ENCODE peak calls at places on chromosomes 3 and 15, in six cellular contexts. E is esophagus squamous epithelium, Q is left ventricle myocardium inferior, V is IMR-90, F is lung, N is spleen. J is an unnamed sample.

GRCh38 chr3:32595318-32595717 is 24.7 kb upstream of the DYNC1LI1 start:
- DNase-seq in E (no peak), Q (no peak), N (no peak), F (no peak), V (no peak), J (no peak)

GRCh38 chr3:127740136-127740915 is 67.6 kb downstream of the ABTB1 start:
- DNase-seq in V (no peak), E (no peak), N (peak; percentile 50), F (no peak), Q (no peak), J (no peak)

GRCh38 chr3:160641675-160642330 is 35.2 kb upstream of the ARL14 start:
- DNase-seq in V (peak; percentile 8), E (no peak), Q (no peak), F (no peak), N (no peak), J (peak; percentile 42)

GRCh38 chr15:60079210-60079609 is 75.1 kb downstream of the FOXB1 start:
- DNase-seq in Q (no peak), E (no peak), N (no peak), V (no peak), F (no peak), J (no peak)

GRCh38 chr15:100328796-100329195 is 13.0 kb downstream of the ADAMTS17 start:
- DNase-seq in V (no peak), E (no peak), Q (no peak), F (no peak), N (no peak), J (no peak)

GRCh38 chr3:13144163-13145023 is 71.2 kb upstream of the IQSEC1 start:
- DNase-seq in F (no peak), Q (no peak), N (peak; percentile 52), V (no peak), E (no peak), J (no peak)

GRCh38 chr3:87247086-87247781 is 20.1 kb downstream of the CHMP2B start:
- DNase-seq in E (no peak), V (no peak), F (no peak), Q (no peak), N (no peak), J (no peak)

GRCh38 chr3:38204599-38205471 is 39.5 kb downstream of the OXSR1 start:
- DNase-seq in V (no peak), N (no peak), E (no peak), F (no peak), Q (no peak), J (no peak)

GRCh38 chr15:81480645-81481053 is 106.6 kb upstream of the TMC3 start:
- DNase-seq in E (no peak), Q (no peak), F (no peak), V (peak; percentile 69), N (no peak), J (peak; percentile 17)

GRCh38 chr15:57385923-57386390 is 9.7 kb downstream of the CGNL1 start:
- DNase-seq in V (no peak), N (no peak), E (no peak), Q (no peak), F (no peak), J (no peak)
- H3K4me1 ChIP-seq in V (peaks cover 3% of the 10 kb centered on the region), N (no peaks in the 10 kb centered on the region), E (no peaks in the 10 kb centered on the region), Q (peaks cover 44% of the 10 kb centered on the region), F (peaks cover 10% of the 10 kb centered on the region), J (peaks cover 16% of the 10 kb centered on the region)

DNA sequence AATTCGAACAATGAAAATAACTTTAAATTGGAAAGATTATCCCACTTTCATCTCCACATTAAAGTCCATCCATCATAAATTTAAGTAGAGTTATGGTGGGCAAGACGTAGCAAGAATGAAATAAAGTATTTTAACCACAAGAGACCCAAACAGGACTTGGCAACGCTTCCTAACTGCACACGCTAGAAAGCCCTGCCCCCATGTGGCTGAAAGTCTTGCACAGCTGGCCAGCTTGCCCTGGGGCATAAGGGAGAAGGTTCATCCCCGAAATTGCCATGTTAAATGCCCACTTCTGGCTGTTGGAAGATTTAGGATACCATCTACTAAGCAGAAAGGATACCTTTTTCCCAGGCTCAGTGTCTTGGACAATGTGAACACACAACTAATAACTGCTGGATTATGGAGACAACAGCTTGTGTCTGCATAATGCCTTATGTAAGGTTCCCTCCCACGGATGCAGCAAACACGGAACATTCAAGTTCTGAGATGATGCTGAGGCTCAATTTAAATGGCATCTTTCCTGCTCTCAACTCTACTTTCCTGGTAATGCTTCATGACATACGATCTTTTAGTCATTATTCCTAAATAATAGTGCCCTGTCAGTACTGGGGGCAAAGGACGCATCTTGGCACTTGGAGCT is 116.6 kb upstream of the TJP1 start:
- DNase-seq in Q (no peak), F (no peak), E (no peak), V (peak; percentile 37), N (no peak), J (no peak)
- TF ChIP-seq CTCF in Q (peak; percentile 50), F (no peak), E (no peak), V (peak; percentile 25), N (no peak), J (peak; percentile 25)

DNA sequence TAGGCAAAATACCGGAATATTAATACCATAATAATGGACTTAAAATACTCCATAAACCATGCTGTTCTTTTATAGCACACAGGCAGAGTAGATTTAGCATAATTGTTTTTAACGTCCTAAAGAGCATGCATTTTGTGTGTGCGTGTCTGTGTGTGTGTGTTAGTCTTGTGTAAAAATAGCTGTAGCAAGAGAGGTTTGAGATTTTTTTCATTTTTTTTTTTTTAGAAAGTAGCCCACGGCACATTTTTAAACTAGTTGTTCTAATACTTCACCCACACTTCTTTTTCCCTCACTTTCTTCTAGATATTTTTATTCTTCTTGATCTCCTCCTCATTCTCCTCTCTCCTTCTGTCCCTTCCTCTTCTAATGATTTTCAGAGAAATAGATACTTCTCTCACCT is 7.5 kb upstream of the ST3GAL6 start:
- DNase-seq in N (no peak), V (no peak), E (no peak), Q (no peak), F (no peak), J (no peak)
- H3K4me1 ChIP-seq in N (no peaks in the 10 kb centered on the region), V (no peaks in the 10 kb centered on the region), E (no peaks in the 10 kb centered on the region), Q (peaks cover 79% of the 10 kb centered on the region), F (peaks cover 2% of the 10 kb centered on the region), J (no peaks in the 10 kb centered on the region)

DNA sequence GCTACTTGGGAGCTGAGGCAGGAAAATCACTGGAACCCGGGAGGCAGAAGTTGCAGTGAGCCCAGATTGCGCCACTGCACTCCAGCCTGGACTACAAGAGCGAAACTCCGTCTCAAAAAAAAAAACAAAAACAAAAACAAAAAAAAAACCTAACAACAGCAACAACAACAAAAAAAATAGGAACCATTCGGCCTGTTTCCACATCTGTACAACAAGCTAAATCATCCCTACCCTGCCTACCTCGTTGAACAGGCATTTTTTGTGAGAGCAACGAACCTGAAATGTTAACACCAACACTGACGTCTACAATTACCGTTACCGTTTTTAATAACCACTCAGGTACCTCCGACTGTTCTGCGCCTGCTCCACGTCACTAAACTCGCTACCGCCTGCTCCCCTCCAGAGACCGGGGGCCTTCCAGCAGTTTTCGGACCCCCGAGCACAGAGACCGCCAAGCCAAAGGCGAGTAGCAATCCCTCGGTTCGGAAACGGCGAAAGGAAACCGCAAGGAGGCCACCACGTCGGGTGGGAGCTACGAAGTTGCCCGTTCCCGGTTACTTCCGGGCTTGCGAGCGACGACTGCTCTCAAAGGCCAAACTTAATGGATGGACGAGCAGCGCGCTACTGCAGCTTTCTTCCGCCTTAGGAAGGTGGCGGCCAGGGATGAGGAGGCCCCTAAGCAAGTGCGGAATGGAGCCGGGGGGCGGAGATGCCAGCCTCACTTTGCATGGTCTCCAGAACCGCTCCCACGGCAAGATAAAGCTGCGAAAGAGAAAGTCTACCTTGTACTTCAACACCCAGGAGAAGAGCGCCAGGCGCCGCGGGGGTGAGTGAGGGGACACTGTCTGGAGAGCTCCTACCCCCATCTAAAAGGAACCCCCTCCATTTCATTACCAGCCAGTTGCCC is at the start of the genes PIGB and PIGBOS1:
- DNase-seq in V (peak; percentile 89), Q (peak; percentile 85), F (peak; percentile 85), N (peak; percentile 96), E (peak; percentile 51), J (peak; percentile 81)
- TF ChIP-seq CTCF in V (peak; percentile 15), Q (peak; percentile 34), F (no peak), N (no peak), E (no peak), J (no peak)

GRCh38 chr3:188946837-188947236 is 224.9 kb upstream of the TPRG1 start:
- DNase-seq in V (no peak), F (no peak), Q (no peak), E (no peak), N (no peak), J (peak; percentile 68)

GRCh38 chr3:188941103-188941502 is 230.7 kb upstream of the TPRG1 start:
- DNase-seq in V (no peak), E (no peak), F (no peak), Q (no peak), N (no peak), J (no peak)

GRCh38 chr3:188943591-188943990 is 228.2 kb upstream of the TPRG1 start:
- DNase-seq in N (no peak), Q (no peak), V (peak; percentile 13), E (no peak), F (no peak), J (no peak)

GRCh38 chr3:188946351-188946750 is 225.4 kb upstream of the TPRG1 start:
- DNase-seq in N (no peak), E (no peak), V (no peak), F (no peak), Q (no peak), J (no peak)

DNA sequence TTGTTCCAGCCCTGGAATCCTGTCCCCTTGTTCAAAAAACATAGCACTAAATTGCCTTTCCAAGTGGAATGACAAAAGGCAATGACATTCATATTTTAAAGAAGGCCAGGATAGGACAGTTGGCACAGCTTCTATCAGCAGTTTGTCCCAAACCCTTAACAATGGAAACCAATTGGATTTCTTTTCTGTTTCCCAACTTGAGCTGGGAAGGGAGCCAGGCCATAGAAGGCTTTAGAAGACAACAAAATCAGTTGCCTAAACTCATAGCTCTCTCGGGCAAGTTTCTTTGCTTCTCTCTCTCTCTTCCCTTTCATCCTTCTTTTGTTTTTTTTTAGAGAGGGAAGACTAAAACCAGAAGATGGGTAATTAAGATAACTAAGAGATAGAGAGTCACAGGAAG is 227.7 kb upstream of the TPRG1 start:
- DNase-seq in E (no peak), Q (no peak), V (no peak), F (no peak), N (no peak), J (no peak)
- H3K4me1 ChIP-seq in E (peaks cover 25% of the 10 kb centered on the region), Q (peaks cover 62% of the 10 kb centered on the region), V (peaks cover 12% of the 10 kb centered on the region), F (peaks cover 18% of the 10 kb centered on the region), N (peaks cover 18% of the 10 kb centered on the region), J (peaks cover 4% of the 10 kb centered on the region)

DNA sequence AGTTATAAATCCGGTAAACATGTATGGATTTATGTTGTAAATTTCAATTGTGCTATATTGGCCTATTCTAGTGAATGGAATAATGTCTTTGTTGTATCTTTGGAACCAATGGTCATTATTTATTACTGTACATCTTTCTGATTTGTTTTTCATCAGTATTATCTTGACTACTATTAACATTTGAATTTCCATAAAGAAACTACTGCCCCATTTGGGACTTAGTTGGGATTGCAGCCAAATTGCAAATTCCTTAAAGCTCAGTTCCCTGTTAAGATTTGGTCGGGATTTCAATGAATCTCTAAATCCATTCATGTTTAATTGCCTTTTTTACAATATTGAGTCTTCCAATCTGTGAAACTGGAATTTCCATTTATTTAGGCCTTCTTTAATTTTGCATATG is 822.4 kb upstream of the CADM2 start:
- DNase-seq in V (no peak), F (no peak), E (no peak), N (no peak), Q (no peak), J (no peak)
- TF ChIP-seq CTCF in V (no peak), F (no peak), E (no peak), N (no peak), Q (no peak), J (no peak)

GRCh38 chr3:169940486-169941181 is 26.0 kb upstream of the SEC62 start:
- DNase-seq in V (no peak), N (no peak), Q (no peak), E (no peak), F (no peak), J (no peak)
- H3K4me1 ChIP-seq in V (no peaks in the 10 kb centered on the region), N (peaks cover 17% of the 10 kb centered on the region), Q (no peaks in the 10 kb centered on the region), E (no peaks in the 10 kb centered on the region), F (no peaks in the 10 kb centered on the region), J (no peaks in the 10 kb centered on the region)